ENCODE peak calls at places on chromosome 13, in seven cellular contexts. S is IMR-90, L is mesendoderm, B is trophoblast cell, F is neuronal stem cell, R is mesenchymal stem cell, D is H1. O is an unnamed sample.

GRCh38 chr13:99280166-99280565 is 22.0 kb upstream of the GPR18 start:
- DNase-seq in S (no peak), L (no peak), B (peak), F (no peak), R (peak), D (no peak), O (no peak)

GRCh38 chr13:46864941-46865340 is 31.9 kb downstream of the HTR2A start:
- DNase-seq in S (no peak), L (no peak), B (no peak), F (no peak), R (no peak), D (no peak), O (no peak)

GRCh38 chr13:36531746-36532486 is 99.6 kb downstream of the CCNA1 start:
- DNase-seq in S (no peak), L (no peak), B (peak), F (no peak), R (peak), D (no peak), O (no peak)

GRCh38 chr13:112773601-112774447 is 84.0 kb downstream of the ATP11A start:
- DNase-seq in S (no peak), L (no peak), B (no peak), F (no peak), R (no peak), D (no peak), O (peak)

GRCh38 chr13:43196750-43197149 is 173.4 kb downstream of the DNAJC15 start:
- DNase-seq in S (no peak), L (no peak), B (no peak), F (no peak), R (peak), D (no peak), O (no peak)

GRCh38 chr13:33092422-33092987 is 76.3 kb downstream of the KL start:
- DNase-seq in S (no peak), L (no peak), B (no peak), F (no peak), R (no peak), D (no peak), O (no peak)

GRCh38 chr13:92806215-92806614 is 420.4 kb upstream of the GPC6 start:
- DNase-seq in S (no peak), L (no peak), B (no peak), F (no peak), R (peak), D (no peak), O (no peak)

GRCh38 chr13:23578411-23579071 is 8.3 kb downstream of the TNFRSF19 start:
- DNase-seq in S (peak), L (peak), B (peak), F (no peak), R (peak), D (peak), O (peak)

GRCh38 chr13:51619614-51620013 is 35.4 kb downstream of the WDFY2 start:
- DNase-seq in S (peak), L (no peak), B (no peak), F (no peak), R (peak), D (no peak), O (no peak)

GRCh38 chr13:104006625-104007061 is 940.4 kb upstream of the SLC10A2 start:
- DNase-seq in S (peak), L (no peak), B (no peak), F (no peak), R (peak), D (no peak), O (no peak)

GRCh38 chr13:41827507-41828213 is 133.2 kb downstream of the VWA8 start:
- DNase-seq in S (peak), L (no peak), B (peak), F (no peak), R (peak), D (no peak), O (no peak)
- H3K9ac ChIP-seq in S (no peak), L (no peak), B (no peak), F (no peak), R (peak), D (no peak), O (no peak)

GRCh38 chr13:65585346-65585745 is 1644.8 kb downstream of the PCDH9 start:
- DNase-seq in S (no peak), L (no peak), B (no peak), F (no peak), R (no peak), D (no peak), O (peak)
- H2BK120ac ChIP-seq in S (no peak), L (peak), B (no peak), F (no peak), R (no peak), D (no peak), O (no peak)

DNA sequence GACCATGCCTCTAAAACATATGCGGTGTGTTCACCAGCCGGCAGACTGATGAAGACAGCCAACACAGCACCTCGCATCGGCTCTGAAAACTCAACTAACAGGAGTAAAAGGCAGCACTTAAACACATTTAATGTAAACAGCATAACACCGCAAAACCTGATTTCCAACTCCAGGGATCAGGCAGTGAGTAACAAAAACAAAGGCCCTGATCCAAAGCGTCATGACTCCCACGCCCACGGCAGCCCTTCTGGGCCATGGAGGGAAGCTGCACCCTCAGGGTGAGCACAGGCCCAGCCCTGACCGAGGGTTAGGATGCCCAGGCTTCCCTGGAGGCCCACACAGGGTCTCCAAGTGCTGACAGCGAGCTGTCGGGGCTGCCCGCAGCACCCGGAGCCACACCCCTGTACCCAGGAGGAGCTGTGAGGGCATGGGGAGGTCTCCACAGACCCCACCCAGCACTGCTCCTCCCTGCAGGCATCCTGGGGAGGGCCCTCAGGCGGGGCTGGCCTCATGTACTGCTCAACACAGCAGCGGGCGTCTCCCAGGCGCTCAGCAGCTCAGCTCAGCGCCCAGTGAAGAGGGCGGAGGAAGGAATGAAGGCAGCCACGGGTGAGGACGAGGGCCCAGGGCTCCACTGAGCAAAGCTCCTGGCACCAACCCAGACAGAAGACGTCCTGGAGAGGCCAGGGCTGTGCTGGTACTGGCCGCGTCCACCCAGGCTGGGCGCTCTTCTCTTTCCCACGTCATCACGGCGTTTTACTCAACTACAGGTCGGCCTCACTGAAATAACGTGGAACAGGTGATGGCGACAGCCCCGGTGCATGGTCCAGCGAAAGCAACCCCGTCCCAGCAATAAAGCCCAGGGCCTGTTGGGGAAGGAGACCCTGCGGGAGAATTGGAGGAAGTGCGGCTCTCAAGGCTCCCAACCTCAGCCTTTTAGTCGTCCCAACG is 53.6 kb downstream of the RASA3 start:
- DNase-seq in S (peak), L (no peak), B (peak), F (no peak), R (peak), D (no peak), O (no peak)
- H3K9ac ChIP-seq in S (no peak), L (no peak), B (no peak), F (no peak), R (peak), D (no peak), O (no peak)

GRCh38 chr13:111288276-111288675 is 32.2 kb upstream of the TEX29 start:
- DNase-seq in S (no peak), L (no peak), B (no peak), F (no peak), R (no peak), D (no peak), O (no peak)

GRCh38 chr13:111286162-111286561 is 34.3 kb upstream of the TEX29 start:
- DNase-seq in S (no peak), L (peak), B (no peak), F (no peak), R (no peak), D (no peak), O (no peak)

GRCh38 chr13:111291908-111292307 is 28.5 kb upstream of the TEX29 start:
- DNase-seq in S (no peak), L (no peak), B (no peak), F (no peak), R (no peak), D (no peak), O (no peak)

GRCh38 chr13:111287201-111287600 is 33.2 kb upstream of the TEX29 start:
- DNase-seq in S (no peak), L (peak), B (no peak), F (no peak), R (no peak), D (no peak), O (no peak)

GRCh38 chr13:111289251-111289650 is 31.2 kb upstream of the TEX29 start:
- DNase-seq in S (no peak), L (no peak), B (no peak), F (no peak), R (no peak), D (no peak), O (no peak)
- H2BK120ac ChIP-seq in S (no peak), L (no peak), B (no peak), F (no peak), R (no peak), D (no peak), O (no peak)

GRCh38 chr13:47903836-47904235 is 97.2 kb downstream of the SUCLA2 start:
- DNase-seq in S (peak), L (no peak), B (peak), F (no peak), R (peak), D (no peak), O (no peak)
- H3K9ac ChIP-seq in S (no peak), L (no peak), B (no peak), F (no peak), R (peak), D (no peak), O (no peak)

GRCh38 chr13:60454425-60454824 is 57.4 kb downstream of the TDRD3 start:
- DNase-seq in S (no peak), L (no peak), B (no peak), F (no peak), R (no peak), D (no peak), O (no peak)

GRCh38 chr13:60453490-60453889 is 56.5 kb downstream of the TDRD3 start:
- DNase-seq in S (peak), L (peak), B (no peak), F (no peak), R (no peak), D (no peak), O (no peak)

GRCh38 chr13:60448907-60449510 is 52.0 kb downstream of the TDRD3 start:
- DNase-seq in S (peak), L (peak), B (peak), F (peak), R (peak), D (no peak), O (no peak)
- H2BK120ac ChIP-seq in S (no peak), L (no peak), B (no peak), F (no peak), R (no peak), D (no peak), O (no peak)

DNA sequence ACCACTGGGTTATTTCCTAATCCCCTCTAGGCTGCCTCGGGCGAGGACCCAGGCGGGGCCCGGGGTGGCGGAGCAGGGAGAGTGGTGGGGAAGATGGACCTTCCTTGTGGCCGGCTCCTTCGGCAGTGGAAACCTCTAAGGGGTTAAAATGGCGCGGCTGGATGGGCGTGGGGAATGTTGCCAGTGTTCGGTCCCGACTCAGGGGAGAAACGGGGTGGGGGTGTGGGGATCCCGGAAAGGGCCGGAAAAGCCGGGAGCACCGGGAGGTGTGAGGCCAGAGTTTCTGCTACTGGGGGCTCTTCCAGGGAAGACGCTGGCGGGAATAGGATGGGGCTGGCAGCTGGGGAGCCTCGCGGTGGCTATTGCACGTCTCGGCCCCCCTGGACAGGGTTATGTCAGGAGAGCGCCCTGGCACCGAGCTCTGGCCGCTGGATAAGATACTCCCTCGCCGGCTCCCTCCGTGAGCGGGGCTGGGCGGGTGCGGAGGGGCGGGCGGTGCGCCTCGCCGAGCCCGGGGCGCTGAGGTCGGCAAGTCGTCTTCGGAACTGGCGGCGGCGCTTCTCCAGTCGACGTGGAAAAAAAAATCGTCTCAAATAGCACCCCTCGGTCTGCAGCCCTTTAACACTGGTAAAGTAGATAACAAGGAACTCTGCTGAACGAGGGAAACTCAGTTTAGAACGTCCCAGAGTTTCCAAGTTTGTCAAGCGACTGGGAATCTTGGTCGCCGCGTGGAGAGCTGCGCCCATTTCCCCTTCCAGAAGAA is 114.9 kb downstream of the KCNRG start:
- DNase-seq in S (no peak), L (peak), B (peak), F (peak), R (peak), D (peak), O (peak)
- H3K9ac ChIP-seq in S (peak), L (peak), B (no peak), F (no peak), R (peak), D (no peak), O (no peak)

O was measured in H9.